ENCODE peak calls at places on chromosomes 6 and 20, in five cellular contexts. E is HepG2, M is HEK293T, B is NT2/D1, C is GM12878. G is an unnamed sample.
A peak's percentile ranks its signal among the peaks of the same experiment; 100 is the strongest.

GRCh38 chr20:24948939-24949679 is at the start of gene CST7:
- DNase-seq in E (no peak), M (no peak), B (no peak), C (peak; percentile 12), G (no peak)

GRCh38 chr20:57667924-57668782 is 41.7 kb downstream of the PMEPA1 start:
- DNase-seq in E (no peak), M (no peak), B (no peak), C (no peak), G (no peak)

GRCh38 chr6:52725530-52726192 is 37.6 kb downstream of the GSTA2 start:
- DNase-seq in E (peak; percentile 99), M (no peak), B (no peak), C (no peak), G (no peak)

GRCh38 chr20:11281768-11282167 is 608.0 kb upstream of the JAG1 start:
- DNase-seq in E (no peak), M (no peak), B (no peak), C (no peak), G (no peak)

GRCh38 chr6:11273406-11274065 is 41.1 kb upstream of the NEDD9 start:
- DNase-seq in E (no peak), M (no peak), B (no peak), C (no peak), G (no peak)

GRCh38 chr6:137767931-137768690 is 98.9 kb upstream of the TNFAIP3 start:
- DNase-seq in E (no peak), M (no peak), B (no peak), C (peak; percentile 79), G (no peak)

GRCh38 chr20:23165964-23166363 is 79.8 kb upstream of the CD93 start:
- DNase-seq in E (no peak), M (no peak), B (no peak), C (no peak), G (no peak)

GRCh38 chr6:159440907-159441703 is 251.9 kb downstream of the SOD2 start:
- DNase-seq in E (no peak), M (no peak), B (no peak), C (no peak), G (no peak)

GRCh38 chr20:33766686-33767085 is 34.9 kb downstream of the ZNF341 start:
- DNase-seq in E (no peak), M (no peak), B (no peak), C (no peak), G (no peak)

GRCh38 chr20:25317351-25318075 is 69.6 kb downstream of the PYGB start:
- DNase-seq in E (no peak), M (no peak), B (no peak), C (no peak), G (no peak)

GRCh38 chr6:157012355-157012754 is 235.2 kb downstream of the ARID1B start:
- DNase-seq in E (peak; percentile 14), M (no peak), B (no peak), C (no peak), G (no peak)

GRCh38 chr20:22716824-22717351 is 132.5 kb upstream of the FOXA2 start:
- DNase-seq in E (no peak), M (no peak), B (no peak), C (no peak), G (no peak)

GRCh38 chr20:52529856-52530255 is 338.3 kb upstream of the ZFP64 start:
- DNase-seq in E (no peak), M (no peak), B (no peak), C (no peak), G (no peak)

GRCh38 chr20:48238326-48238725 is 453.0 kb upstream of the SULF2 start:
- DNase-seq in E (no peak), M (no peak), B (no peak), C (no peak), G (no peak)

GRCh38 chr6:3360727-3361045 is 96.2 kb downstream of the SLC22A23 start:
- DNase-seq in E (no peak), M (no peak), B (no peak), C (no peak), G (no peak)

GRCh38 chr6:3359973-3360726 is 96.7 kb downstream of the SLC22A23 start:
- DNase-seq in E (no peak), M (no peak), B (no peak), C (no peak), G (no peak)

GRCh38 chr6:3364391-3364790 is 92.5 kb downstream of the SLC22A23 start:
- DNase-seq in E (no peak), M (no peak), B (no peak), C (no peak), G (no peak)

GRCh38 chr6:3361312-3362037 is 95.4 kb downstream of the SLC22A23 start:
- DNase-seq in E (peak; percentile 75), M (no peak), B (no peak), C (no peak), G (no peak)

GRCh38 chr6:3363296-3364025 is 93.4 kb downstream of the SLC22A23 start:
- DNase-seq in E (peak; percentile 43), M (no peak), B (no peak), C (no peak), G (no peak)
- TF ChIP-seq SUZ12 in E (no peak), M (no peak), B (no peak), C (no peak), G (no peak)

GRCh38 chr20:18663932-18664331 is 76.1 kb downstream of the DTD1 start:
- DNase-seq in E (no peak), M (no peak), B (no peak), C (no peak), G (no peak)
- TF ChIP-seq SUZ12 in E (no peak), M (no peak), B (no peak), C (no peak), G (no peak)

GRCh38 chr6:44057931-44058616 is 69.2 kb downstream of the MRPL14 start:
- DNase-seq in E (no peak), M (no peak), B (no peak), C (no peak), G (no peak)
- TF ChIP-seq SUZ12 in E (no peak), M (no peak), B (no peak), C (no peak), G (no peak)

GRCh38 chr6:132065556-132065955 is 114.4 kb upstream of the CCN2 start:
- DNase-seq in E (no peak), M (no peak), B (no peak), C (no peak), G (no peak)
- TF ChIP-seq SUZ12 in E (no peak), M (no peak), B (no peak), C (no peak), G (no peak)

DNA sequence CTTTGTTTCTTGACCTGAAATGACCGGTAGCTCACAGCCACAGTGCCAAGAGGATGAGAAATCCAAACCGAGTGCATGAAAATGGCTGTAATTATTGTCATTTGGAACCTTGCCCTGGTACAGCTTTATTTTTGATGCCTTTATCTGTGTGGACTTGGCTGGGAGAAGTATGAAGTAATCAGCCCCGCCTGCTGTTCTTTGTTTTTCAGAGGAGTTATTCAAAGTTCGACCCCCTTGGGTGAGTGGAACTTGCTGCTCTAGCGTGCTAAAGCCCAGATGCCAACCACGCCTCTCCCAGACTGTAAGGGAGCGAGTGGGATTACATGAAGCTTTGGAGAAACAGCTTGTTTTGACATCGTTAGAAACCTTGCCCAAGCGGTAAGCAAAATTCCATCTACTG is 48.3 kb downstream of the ECT2L start:
- DNase-seq in E (peak; percentile 24), M (no peak), B (no peak), C (no peak), G (no peak)
- TF ChIP-seq SUZ12 in E (no peak), M (no peak), B (no peak), C (no peak), G (no peak)

GRCh38 chr6:14454467-14454763 is 336.8 kb downstream of the CD83 start:
- DNase-seq in E (no peak), M (no peak), B (no peak), C (no peak), G (no peak)

GRCh38 chr6:14451594-14452374 is 334.2 kb downstream of the CD83 start:
- DNase-seq in E (no peak), M (no peak), B (no peak), C (no peak), G (no peak)

GRCh38 chr6:14450133-14451040 is 332.8 kb downstream of the CD83 start:
- DNase-seq in E (no peak), M (peak; percentile 37), B (no peak), C (no peak), G (no peak)

GRCh38 chr6:14453712-14454466 is 336.3 kb downstream of the CD83 start:
- DNase-seq in E (no peak), M (no peak), B (no peak), C (no peak), G (no peak)

GRCh38 chr6:14452567-14453527 is 335.3 kb downstream of the CD83 start:
- DNase-seq in E (no peak), M (no peak), B (no peak), C (peak; percentile 4), G (no peak)
- TF ChIP-seq SUZ12 in E (no peak), M (no peak), B (no peak), C (no peak), G (no peak)